ENCODE peak calls at places on chromosome 16, in nine cellular contexts. W, T, Y, B, R, J, P, C and G are unnamed samples.

GRCh38 chr16:59249049-59249448 is 514.9 kb upstream of the GOT2 start:
- DNase-seq in P (no peak), C (no peak), J (no peak), B (no peak), T (no peak), R (no peak), Y (no peak), W (no peak), G (no peak)

GRCh38 chr16:19757762-19758595 is 39.9 kb downstream of the IQCK start:
- DNase-seq in W (no peak), J (no peak), R (no peak), P (no peak), B (no peak), Y (no peak), T (no peak), C (no peak), G (no peak)

GRCh38 chr16:4461250-4462085 is 13.0 kb downstream of the NMRAL1 start:
- DNase-seq in W (no peak), P (no peak), J (no peak), B (no peak), Y (no peak), R (no peak), C (no peak), T (no peak), G (no peak)

GRCh38 chr16:35325936-35326335 is 1866.5 kb downstream of the TP53TG3F start:
- DNase-seq in B (no peak), T (no peak), J (no peak), W (no peak), R (no peak), P (no peak), Y (no peak), C (no peak), G (no peak)

GRCh38 chr16:28546626-28547025 is 7.1 kb upstream of the SGF29 start:
- DNase-seq in Y (no peak), T (no peak), P (no peak), W (no peak), C (no peak), R (no peak), B (no peak), J (no peak), G (no peak)

GRCh38 chr16:14284930-14285541 is 213.9 kb downstream of the MRTFB start:
- DNase-seq in W (peak; percentile 87), P (peak; percentile 50), R (peak; percentile 41), C (peak; percentile 71), Y (peak; percentile 79), J (peak; percentile 67), T (peak; percentile 75), B (peak; percentile 71), G (no peak)

GRCh38 chr16:54879681-54880080 is 51.0 kb upstream of the IRX5 start:
- DNase-seq in J (no peak), P (no peak), C (no peak), Y (no peak), R (no peak), B (peak; percentile 3), W (no peak), T (peak; percentile 15), G (no peak)

GRCh38 chr16:16062023-16062932 is 112.9 kb downstream of the ABCC1 start:
- DNase-seq in R (no peak), Y (no peak), W (peak; percentile 11), C (peak; percentile 24), B (no peak), T (peak; percentile 37), J (peak; percentile 61), P (no peak), G (no peak)

GRCh38 chr16:19817122-19817521 is 67.5 kb downstream of the GPRC5B start:
- DNase-seq in P (no peak), C (no peak), W (no peak), J (no peak), R (no peak), T (no peak), B (no peak), Y (no peak), G (no peak)

GRCh38 chr16:67016681-67017450 is 12.1 kb upstream of the CBFB start:
- DNase-seq in W (no peak), B (no peak), T (no peak), J (no peak), R (no peak), Y (peak; percentile 17), C (no peak), P (no peak), G (no peak)

GRCh38 chr16:66918355-66918754 is 330 bp downstream of the CDH16 start:
- DNase-seq in Y (no peak), T (no peak), J (no peak), W (no peak), C (no peak), B (no peak), R (no peak), P (no peak), G (no peak)

GRCh38 chr16:84072014-84072413 is 29.4 kb upstream of the SLC38A8 start:
- DNase-seq in P (no peak), B (peak; percentile 18), T (peak; percentile 29), C (no peak), R (no peak), W (no peak), Y (no peak), J (no peak), G (no peak)

GRCh38 chr16:27960619-27961295 is 102.8 kb downstream of the GSG1L start:
- DNase-seq in J (no peak), T (no peak), W (no peak), R (no peak), C (no peak), B (no peak), Y (no peak), P (no peak), G (no peak)

GRCh38 chr16:12482821-12483220 is 320.9 kb downstream of the CPPED1 start:
- DNase-seq in B (no peak), T (no peak), J (no peak), Y (no peak), P (no peak), R (no peak), W (no peak), C (no peak), G (no peak)

GRCh38 chr16:1745181-1745899 is 26.0 kb downstream of the NME3 start:
- DNase-seq in R (no peak), Y (no peak), C (no peak), P (no peak), T (peak; percentile 96), J (no peak), W (no peak), B (peak; percentile 30), G (no peak)

GRCh38 chr16:66457888-66458287 is 30.8 kb downstream of the BEAN1 start:
- DNase-seq in T (peak; percentile 63), W (no peak), P (no peak), R (no peak), B (no peak), J (no peak), Y (no peak), C (no peak), G (no peak)

GRCh38 chr16:79805621-79806020 is 205.1 kb upstream of the MAF start:
- DNase-seq in B (no peak), T (no peak), Y (no peak), C (no peak), J (no peak), R (no peak), P (no peak), W (no peak), G (peak; percentile 6)

GRCh38 chr16:86347090-86347489 is 163.2 kb upstream of the FOXF1 start:
- DNase-seq in R (no peak), P (no peak), C (no peak), W (no peak), J (no peak), B (no peak), Y (no peak), T (no peak), G (no peak)

GRCh38 chr16:29675811-29676643 is 3.0 kb upstream of the QPRT start:
- DNase-seq in J (peak; percentile 38), C (peak; percentile 24), Y (no peak), T (peak; percentile 52), W (peak; percentile 57), R (no peak), B (peak; percentile 38), P (peak; percentile 63), G (no peak)

GRCh38 chr16:19524356-19524865 is 669 bp downstream of the CCP110 start:
- DNase-seq in B (no peak), T (peak; percentile 9), W (peak; percentile 21), R (no peak), C (no peak), J (no peak), P (no peak), Y (no peak), G (peak; percentile 3)

GRCh38 chr16:70656712-70657263 is 10.4 kb downstream of the IL34 start:
- DNase-seq in W (no peak), B (no peak), P (no peak), R (no peak), J (no peak), C (no peak), T (no peak), Y (peak; percentile 50), G (no peak)

GRCh38 chr16:68072038-68072695 is 13.0 kb upstream of the NFATC3 start:
- DNase-seq in J (no peak), C (no peak), R (peak; percentile 59), P (no peak), W (no peak), B (peak; percentile 89), Y (no peak), T (peak; percentile 89), G (no peak)

GRCh38 chr16:81708459-81709368 is 70.4 kb upstream of the PLCG2 start:
- DNase-seq in R (no peak), C (peak; percentile 82), T (no peak), B (no peak), J (no peak), P (no peak), W (no peak), Y (peak; percentile 46), G (no peak)

GRCh38 chr16:82990155-82990554 is 363.4 kb downstream of the CDH13 start:
- DNase-seq in C (no peak), B (peak; percentile 57), J (no peak), T (peak; percentile 69), Y (no peak), R (no peak), P (no peak), W (no peak), G (no peak)

GRCh38 chr16:57380671-57381462 is 8.6 kb downstream of the CX3CL1 start:
- DNase-seq in C (peak; percentile 37), R (peak; percentile 22), P (no peak), J (no peak), Y (no peak), T (peak; percentile 20), W (peak; percentile 63), B (peak; percentile 26), G (no peak)

GRCh38 chr16:80231888-80232287 is 308.9 kb upstream of the DYNLRB2 start:
- DNase-seq in R (no peak), W (peak; percentile 72), Y (no peak), B (peak; percentile 90), C (peak; percentile 10), T (peak; percentile 93), J (no peak), P (no peak), G (no peak)

GRCh38 chr16:81376880-81377279 is 62.1 kb downstream of the GAN start:
- DNase-seq in T (no peak), P (no peak), C (no peak), Y (no peak), R (no peak), W (no peak), J (no peak), B (peak; percentile 15), G (no peak)

GRCh38 chr16:56669005-56669839 is at the start of gene MT1H:
- DNase-seq in J (peak; percentile 17), P (no peak), T (no peak), W (no peak), B (no peak), C (peak; percentile 71), R (no peak), Y (no peak), G (no peak)

GRCh38 chr16:27776556-27776955 is 226.6 kb downstream of the KATNIP start:
- DNase-seq in R (no peak), Y (peak; percentile 20), P (no peak), B (no peak), C (no peak), W (no peak), J (no peak), T (no peak), G (no peak)

GRCh38 chr16:72073831-72074230 is 10.8 kb downstream of the HPR start:
- DNase-seq in B (peak; percentile 40), R (peak; percentile 10), T (no peak), P (no peak), J (no peak), C (peak; percentile 53), Y (no peak), W (no peak), G (no peak)

GRCh38 chr16:30924086-30924714 is 828 bp downstream of the FBXL19 start:
- DNase-seq in W (no peak), B (no peak), C (no peak), P (no peak), T (no peak), Y (peak; percentile 57), R (no peak), J (no peak), G (peak; percentile 26)